ENCODE peak calls at places on chromosome 20, in five cellular contexts. One of them, this sample, is unnamed.

GRCh38 chr20:16801919-16802651 is 53.9 kb downstream of the OTOR start:
- DNase-seq in spleen: no peak
- DNase-seq in IMR-90: peak; percentile 53
- DNase-seq in uterus: peak; percentile 30
- DNase-seq in SK-N-SH: peak; percentile 48
- DNase-seq in this sample: peak; percentile 65

GRCh38 chr20:22341508-22341907 is 242.9 kb downstream of the FOXA2 start:
- DNase-seq in spleen: no peak
- DNase-seq in uterus: no peak
- DNase-seq in IMR-90: no peak
- DNase-seq in SK-N-SH: no peak
- DNase-seq in this sample: no peak

GRCh38 chr20:44218441-44218840 is 7.9 kb upstream of the OSER1 start:
- DNase-seq in IMR-90: no peak
- DNase-seq in spleen: no peak
- DNase-seq in SK-N-SH: no peak
- DNase-seq in uterus: no peak
- DNase-seq in this sample: no peak

GRCh38 chr20:41631826-41632225 is 13.6 kb upstream of the CHD6 start:
- DNase-seq in spleen: no peak
- DNase-seq in SK-N-SH: no peak
- DNase-seq in IMR-90: peak; percentile 35
- DNase-seq in uterus: no peak
- DNase-seq in this sample: peak; percentile 73

GRCh38 chr20:2364014-2364413 is 16.7 kb upstream of the TGM6 start:
- DNase-seq in uterus: no peak
- DNase-seq in spleen: no peak
- DNase-seq in SK-N-SH: no peak
- DNase-seq in IMR-90: no peak
- DNase-seq in this sample: no peak

GRCh38 chr20:39433461-39433860 is 471.3 kb downstream of the DHX35 start:
- DNase-seq in spleen: no peak
- DNase-seq in SK-N-SH: no peak
- DNase-seq in IMR-90: no peak
- DNase-seq in uterus: no peak
- DNase-seq in this sample: no peak

GRCh38 chr20:1299522-1299921 is 29.4 kb downstream of the SDCBP2 start:
- DNase-seq in spleen: peak; percentile 36
- DNase-seq in IMR-90: no peak
- DNase-seq in SK-N-SH: peak; percentile 67
- DNase-seq in uterus: no peak
- DNase-seq in this sample: no peak

GRCh38 chr20:48578397-48579098 is 249.3 kb downstream of the PREX1 start:
- DNase-seq in spleen: no peak
- DNase-seq in SK-N-SH: no peak
- DNase-seq in IMR-90: no peak
- DNase-seq in uterus: no peak
- DNase-seq in this sample: no peak

GRCh38 chr20:17856024-17856564 is 112.5 kb downstream of the SNX5 start:
- DNase-seq in SK-N-SH: no peak
- DNase-seq in spleen: peak; percentile 83
- DNase-seq in IMR-90: peak; percentile 28
- DNase-seq in uterus: no peak
- DNase-seq in this sample: no peak

GRCh38 chr20:35176132-35176531 is 4.3 kb downstream of the PROCR start:
- DNase-seq in spleen: no peak
- DNase-seq in uterus: no peak
- DNase-seq in IMR-90: no peak
- DNase-seq in SK-N-SH: no peak
- DNase-seq in this sample: no peak

GRCh38 chr20:11716239-11716944 is 201.3 kb upstream of the BTBD3 start:
- DNase-seq in uterus: no peak
- DNase-seq in spleen: no peak
- DNase-seq in SK-N-SH: peak; percentile 22
- DNase-seq in IMR-90: peak; percentile 90
- DNase-seq in this sample: no peak
- H3K27ac ChIP-seq in uterus: no peak overlapping the region
- H3K27ac ChIP-seq in spleen: no peak overlapping the region
- H3K27ac ChIP-seq in SK-N-SH: no peak overlapping the region
- H3K27ac ChIP-seq in IMR-90: peak overlapping the region; percentile 31
- H3K27ac ChIP-seq in this sample: no peak overlapping the region

GRCh38 chr20:24544371-24544770 is 74.9 kb downstream of the SYNDIG1 start:
- DNase-seq in IMR-90: no peak
- DNase-seq in spleen: no peak
- DNase-seq in SK-N-SH: no peak
- DNase-seq in uterus: no peak
- DNase-seq in this sample: no peak

GRCh38 chr20:24543741-24544140 is 74.3 kb downstream of the SYNDIG1 start:
- DNase-seq in SK-N-SH: no peak
- DNase-seq in IMR-90: no peak
- DNase-seq in spleen: no peak
- DNase-seq in uterus: no peak
- DNase-seq in this sample: no peak

GRCh38 chr20:24542721-24543120 is 73.3 kb downstream of the SYNDIG1 start:
- DNase-seq in IMR-90: no peak
- DNase-seq in SK-N-SH: no peak
- DNase-seq in spleen: no peak
- DNase-seq in uterus: no peak
- DNase-seq in this sample: no peak

GRCh38 chr20:24545168-24545567 is 75.7 kb downstream of the SYNDIG1 start:
- DNase-seq in IMR-90: no peak
- DNase-seq in SK-N-SH: no peak
- DNase-seq in spleen: no peak
- DNase-seq in uterus: no peak
- DNase-seq in this sample: no peak

DNA sequence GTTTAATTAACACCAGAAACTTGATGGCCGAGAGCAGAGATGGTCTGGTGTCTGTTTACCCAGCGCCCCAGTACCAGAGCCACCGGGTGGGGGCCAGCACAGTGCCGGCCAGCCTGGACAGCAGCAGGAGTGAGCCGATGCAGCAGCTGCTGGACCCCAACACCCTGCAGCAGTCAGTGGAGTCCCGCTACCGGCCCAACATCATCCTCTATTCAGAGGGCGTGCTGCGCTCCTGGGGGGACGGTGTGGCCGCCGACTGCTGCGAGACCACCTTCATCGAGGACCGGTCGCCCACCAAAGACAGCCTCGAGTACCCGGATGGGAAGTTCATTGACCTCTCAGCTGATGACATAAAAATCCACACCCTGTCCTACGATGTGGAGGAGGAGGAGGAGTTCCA is 73.7 kb downstream of the SYNDIG1 start:
- DNase-seq in IMR-90: no peak
- DNase-seq in SK-N-SH: peak; percentile 15
- DNase-seq in spleen: no peak
- DNase-seq in uterus: no peak
- DNase-seq in this sample: no peak
- H3K9me3 ChIP-seq in IMR-90: no peaks in the 10 kb centered on the region
- H3K9me3 ChIP-seq in SK-N-SH: no peaks in the 10 kb centered on the region
- H3K9me3 ChIP-seq in spleen: peaks cover 8% of the 10 kb centered on the region
- H3K9me3 ChIP-seq in uterus: no peaks in the 10 kb centered on the region
- H3K9me3 ChIP-seq in this sample: no peaks in the 10 kb centered on the region

GRCh38 chr20:45933231-45934045 is 1.0 kb upstream of the PCIF1 start:
- DNase-seq in uterus: peak; percentile 74
- DNase-seq in IMR-90: peak; percentile 73
- DNase-seq in spleen: peak; percentile 91
- DNase-seq in SK-N-SH: peak; percentile 81
- DNase-seq in this sample: no peak
- TF ChIP-seq CTCF in uterus: peak; percentile 29
- TF ChIP-seq CTCF in IMR-90: peak; percentile 28
- TF ChIP-seq CTCF in spleen: peak; percentile 33
- TF ChIP-seq CTCF in SK-N-SH: peak; percentile 37
- TF ChIP-seq CTCF in this sample: peak; percentile 21

GRCh38 chr20:33719989-33720709 is at the start of gene PXMP4:
- DNase-seq in SK-N-SH: peak; percentile 96
- DNase-seq in spleen: peak; percentile 94
- DNase-seq in IMR-90: peak; percentile 98
- DNase-seq in uterus: peak; percentile 93
- DNase-seq in this sample: peak; percentile 98
- H3K27ac ChIP-seq in SK-N-SH: peak within 1 kb of the TSS; percentile 54
- H3K27ac ChIP-seq in spleen: peak within 1 kb of the TSS; percentile 88
- H3K27ac ChIP-seq in IMR-90: peak within 1 kb of the TSS; percentile 6
- H3K27ac ChIP-seq in uterus: peak within 1 kb of the TSS; percentile 61
- H3K27ac ChIP-seq in this sample: peak within 1 kb of the TSS; percentile 72

DNA sequence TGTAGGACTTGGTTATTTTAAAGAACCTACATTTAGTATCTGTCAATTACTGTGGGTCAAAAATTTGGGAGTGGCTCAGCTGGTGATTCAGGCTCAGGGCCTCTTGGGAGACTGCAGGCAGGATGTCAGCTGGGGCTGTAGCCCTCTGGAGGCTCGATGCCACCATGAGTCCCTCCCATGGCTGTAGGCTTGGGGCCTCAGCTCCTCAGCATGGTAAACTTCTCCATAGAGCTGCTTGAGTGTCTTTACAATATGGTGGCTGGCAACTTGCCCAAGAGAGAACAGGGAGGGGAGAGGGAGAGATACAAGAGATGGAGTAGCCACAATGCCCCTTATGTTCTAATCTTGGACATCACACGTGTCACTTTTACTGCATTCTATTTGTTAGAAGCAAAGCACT is 470.4 kb downstream of the CDH26 start:
- DNase-seq in SK-N-SH: no peak
- DNase-seq in spleen: no peak
- DNase-seq in uterus: no peak
- DNase-seq in IMR-90: no peak
- DNase-seq in this sample: no peak
- H3K9me3 ChIP-seq in SK-N-SH: no peaks in the 10 kb centered on the region
- H3K9me3 ChIP-seq in spleen: no peaks in the 10 kb centered on the region
- H3K9me3 ChIP-seq in uterus: no peaks in the 10 kb centered on the region
- H3K9me3 ChIP-seq in IMR-90: peaks cover 19% of the 10 kb centered on the region
- H3K9me3 ChIP-seq in this sample: no peaks in the 10 kb centered on the region

GRCh38 chr20:61864481-61864880 is 201.2 kb downstream of the TAF4 start:
- DNase-seq in SK-N-SH: no peak
- DNase-seq in IMR-90: no peak
- DNase-seq in uterus: no peak
- DNase-seq in spleen: no peak
- DNase-seq in this sample: no peak

GRCh38 chr20:61860588-61860987 is 205.1 kb downstream of the TAF4 start:
- DNase-seq in IMR-90: no peak
- DNase-seq in spleen: no peak
- DNase-seq in SK-N-SH: no peak
- DNase-seq in uterus: no peak
- DNase-seq in this sample: no peak

GRCh38 chr20:61861054-61861841 is 204.4 kb downstream of the TAF4 start:
- DNase-seq in uterus: no peak
- DNase-seq in SK-N-SH: no peak
- DNase-seq in IMR-90: no peak
- DNase-seq in spleen: no peak
- DNase-seq in this sample: no peak

GRCh38 chr20:61859712-61860111 is 206.0 kb downstream of the TAF4 start:
- DNase-seq in uterus: no peak
- DNase-seq in SK-N-SH: no peak
- DNase-seq in IMR-90: no peak
- DNase-seq in spleen: no peak
- DNase-seq in this sample: no peak

DNA sequence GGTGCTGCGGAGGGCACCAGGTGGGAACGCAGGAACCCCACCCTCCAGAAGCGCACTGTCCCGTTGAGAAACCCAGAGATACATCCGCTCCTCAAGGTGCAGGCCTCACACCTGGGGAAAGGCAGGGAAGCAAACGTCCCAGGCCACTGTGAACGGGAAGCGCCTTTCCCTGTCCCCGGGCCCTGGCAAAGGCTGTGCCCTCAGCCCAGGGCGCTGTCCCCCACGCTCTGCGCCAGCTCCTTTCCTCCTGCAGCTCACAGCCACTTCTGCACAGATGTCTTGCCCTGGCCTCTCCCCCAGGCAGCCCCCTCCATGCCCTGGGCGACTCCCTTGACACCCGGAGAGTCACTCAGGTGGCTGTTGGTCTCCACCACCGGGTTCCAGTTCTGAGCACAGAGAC is 203.8 kb downstream of the TAF4 start:
- DNase-seq in uterus: no peak
- DNase-seq in spleen: no peak
- DNase-seq in IMR-90: no peak
- DNase-seq in SK-N-SH: no peak
- DNase-seq in this sample: no peak
- TF ChIP-seq CTCF in uterus: no peak
- TF ChIP-seq CTCF in spleen: no peak
- TF ChIP-seq CTCF in IMR-90: no peak
- TF ChIP-seq CTCF in SK-N-SH: no peak
- TF ChIP-seq CTCF in this sample: no peak

DNA sequence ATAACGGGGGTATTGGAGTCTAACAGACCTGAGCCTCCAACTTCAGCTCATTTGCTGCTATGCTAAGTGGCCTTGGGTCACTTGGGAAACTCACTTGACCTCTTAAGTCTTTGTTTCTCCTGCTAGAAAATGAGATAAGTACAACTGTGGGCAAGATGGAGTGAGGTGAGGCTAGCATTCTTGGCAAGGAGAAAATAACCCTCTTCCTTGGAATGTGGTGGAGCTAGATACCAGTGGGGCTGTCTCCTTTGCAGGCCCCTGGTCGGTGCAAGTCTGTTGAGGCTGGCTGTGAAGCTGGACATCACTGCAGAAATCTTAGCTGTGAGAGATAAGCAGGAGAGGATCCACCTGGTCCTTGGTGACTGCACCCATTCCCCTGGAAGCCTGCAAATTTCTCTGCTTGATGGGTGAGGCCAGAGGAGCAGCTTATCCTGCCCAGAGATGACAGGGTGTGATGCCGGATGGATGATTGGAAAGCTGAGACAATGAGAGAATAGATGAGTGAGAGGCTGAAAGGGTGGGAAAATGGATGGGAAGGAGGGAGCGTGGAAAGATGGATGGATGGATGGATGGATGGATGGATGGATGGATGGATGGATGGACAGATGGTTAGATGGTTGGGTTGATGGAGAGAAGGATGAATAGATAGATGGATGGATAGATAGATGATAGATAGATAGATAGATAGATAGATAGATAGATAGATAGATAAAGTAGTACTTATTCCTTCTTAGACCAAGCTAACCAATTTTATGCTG is 4.4 kb downstream of the BPIFA1 start:
- DNase-seq in uterus: no peak
- DNase-seq in SK-N-SH: no peak
- DNase-seq in spleen: no peak
- DNase-seq in IMR-90: no peak
- DNase-seq in this sample: no peak
- H3K27ac ChIP-seq in uterus: no peak overlapping the region
- H3K27ac ChIP-seq in SK-N-SH: no peak overlapping the region
- H3K27ac ChIP-seq in spleen: no peak overlapping the region
- H3K27ac ChIP-seq in IMR-90: no peak overlapping the region
- H3K27ac ChIP-seq in this sample: no peak overlapping the region

DNA sequence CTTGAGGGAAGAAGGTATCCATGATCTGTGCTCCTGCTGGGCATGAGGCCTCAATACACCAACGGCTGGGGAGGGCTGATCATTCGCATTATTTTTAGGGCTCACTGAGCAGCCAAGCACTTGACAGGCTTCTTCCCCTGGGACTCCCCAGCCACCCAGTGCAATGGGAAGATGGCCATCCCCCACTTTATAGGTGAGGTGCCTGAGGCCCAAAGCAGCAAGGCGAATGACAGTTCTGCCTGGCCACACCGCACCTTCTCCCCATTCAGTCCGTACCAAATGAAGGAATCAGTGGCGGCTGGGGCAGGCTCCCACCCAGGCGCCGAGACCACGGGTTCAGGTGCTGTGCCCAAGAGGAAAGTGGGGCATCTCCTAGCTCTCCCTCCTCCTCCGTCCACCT is 4.4 kb upstream of the FAM209A start:
- DNase-seq in uterus: no peak
- DNase-seq in spleen: peak; percentile 18
- DNase-seq in SK-N-SH: no peak
- DNase-seq in IMR-90: no peak
- DNase-seq in this sample: no peak
- H3K9me3 ChIP-seq in uterus: peaks cover 23% of the 10 kb centered on the region
- H3K9me3 ChIP-seq in spleen: peaks cover 45% of the 10 kb centered on the region
- H3K9me3 ChIP-seq in SK-N-SH: no peaks in the 10 kb centered on the region
- H3K9me3 ChIP-seq in IMR-90: peaks cover 11% of the 10 kb centered on the region
- H3K9me3 ChIP-seq in this sample: peaks cover 23% of the 10 kb centered on the region